ENCODE peak calls at places on chromosomes 5 and 9, in five cellular contexts. R is ACHN, V is sciatic nerve, L is kidney glomerular epithelial cell, G is foreskin fibroblast. Z is an unnamed sample.

GRCh38 chr5:177386542-177386941 is 2.3 kb downstream of the SLC34A1 start:
- DNase-seq in V (no peak), L (no peak), R (no peak), G (no peak), Z (no peak)

GRCh38 chr5:36384845-36385244 is 83.1 kb upstream of the RANBP3L start:
- DNase-seq in R (no peak), G (no peak), V (no peak), L (no peak), Z (no peak)

GRCh38 chr9:121463026-121463827 is 36.4 kb downstream of the GGTA1 start:
- DNase-seq in R (peak; percentile 28), V (peak; percentile 72), G (no peak), L (peak; percentile 1), Z (peak; percentile 33)

GRCh38 chr9:121598167-121599000 is 53.0 kb upstream of the DAB2IP start:
- DNase-seq in R (no peak), L (peak; percentile 51), G (peak; percentile 80), V (no peak), Z (peak; percentile 83)

GRCh38 chr5:96756985-96757384 is 50.8 kb downstream of the ERAP1 start:
- DNase-seq in G (no peak), L (no peak), V (no peak), R (no peak), Z (no peak)

GRCh38 chr5:139650689-139651501 is 2.7 kb downstream of the CXXC5 start:
- DNase-seq in V (peak; percentile 79), L (no peak), G (no peak), R (no peak), Z (peak; percentile 91)

GRCh38 chr5:173535166-173535975 is 81.1 kb downstream of the BOD1 start:
- DNase-seq in G (no peak), R (no peak), L (no peak), V (no peak), Z (no peak)

GRCh38 chr9:7974335-7975005 is 174.9 kb upstream of the DMAC1 start:
- DNase-seq in L (no peak), R (no peak), V (no peak), G (no peak), Z (no peak)

GRCh38 chr5:68499952-68500351 is 284.4 kb downstream of the PIK3R1 start:
- DNase-seq in V (no peak), L (no peak), R (no peak), G (no peak), Z (no peak)

GRCh38 chr5:172477466-172477865 is 23.1 kb upstream of the SH3PXD2B start:
- DNase-seq in V (no peak), G (no peak), L (no peak), R (no peak), Z (no peak)

GRCh38 chr5:149433524-149434131 is 54.5 kb upstream of the IL17B start:
- DNase-seq in G (no peak), V (no peak), R (no peak), L (no peak), Z (no peak)

GRCh38 chr5:140043508-140043872 is 391 bp upstream of the NRG2 start:
- DNase-seq in G (no peak), V (peak; percentile 59), R (peak; percentile 53), L (no peak), Z (no peak)

GRCh38 chr9:76585487-76586459 is 126.8 kb downstream of the GCNT1 start:
- DNase-seq in L (no peak), V (no peak), G (no peak), R (no peak), Z (no peak)

GRCh38 chr5:150441813-150442698 is 7.5 kb downstream of the RPS14 start:
- DNase-seq in L (no peak), V (no peak), R (no peak), G (no peak), Z (no peak)

GRCh38 chr9:103804077-103804735 is 289.9 kb upstream of the SMC2 start:
- DNase-seq in V (no peak), L (peak; percentile 96), R (peak; percentile 87), G (no peak), Z (no peak)

GRCh38 chr9:125659954-125660353 is 47.1 kb downstream of the MAPKAP1 start:
- DNase-seq in L (no peak), V (no peak), G (peak; percentile 71), R (peak; percentile 31), Z (no peak)

GRCh38 chr5:145295236-145295635 is 539.9 kb downstream of the PRELID2 start:
- DNase-seq in R (no peak), G (no peak), V (no peak), L (no peak), Z (no peak)

GRCh38 chr5:39315995-39316394 is 48.3 kb downstream of the C9 start:
- DNase-seq in L (no peak), R (no peak), G (no peak), V (no peak), Z (no peak)

GRCh38 chr5:177189416-177189815 is 55.8 kb downstream of the NSD1 start:
- DNase-seq in L (peak; percentile 36), G (peak; percentile 1), V (no peak), R (peak; percentile 25), Z (no peak)

GRCh38 chr9:128409450-128409849 is 11.2 kb upstream of the CERCAM start:
- DNase-seq in G (no peak), L (no peak), V (no peak), R (no peak), Z (no peak)

GRCh38 chr5:134492568-134492967 is 32.9 kb upstream of the JADE2 start:
- DNase-seq in L (no peak), R (no peak), V (no peak), G (no peak), Z (no peak)

GRCh38 chr5:143352691-143353090 is 50.8 kb downstream of the NR3C1 start:
- DNase-seq in G (no peak), R (no peak), V (no peak), L (no peak), Z (no peak)

GRCh38 chr5:143428738-143429420 is 25.4 kb upstream of the NR3C1 start:
- DNase-seq in L (no peak), V (no peak), R (no peak), G (no peak), Z (no peak)

GRCh38 chr9:98129451-98129881 is 10.4 kb upstream of the TRIM14 start:
- DNase-seq in V (no peak), G (no peak), R (no peak), L (no peak), Z (no peak)

GRCh38 chr9:137772281-137772873 is 105.2 kb upstream of the CACNA1B start:
- DNase-seq in R (no peak), L (no peak), V (no peak), G (no peak), Z (no peak)

GRCh38 chr5:111512026-111512405 is 319 bp downstream of the STARD4 start:
- DNase-seq in R (no peak), L (no peak), V (no peak), G (peak; percentile 16), Z (no peak)

GRCh38 chr5:1174122-1174936 is 27.1 kb upstream of the SLC6A19 start:
- DNase-seq in R (peak; percentile 84), L (peak; percentile 27), G (peak; percentile 63), V (peak; percentile 77), Z (peak; percentile 44)

GRCh38 chr5:65858316-65858715 is 68.1 kb upstream of the ERBIN start:
- DNase-seq in R (no peak), L (no peak), G (no peak), V (no peak), Z (no peak)

GRCh38 chr5:57695179-57695578 is 212.6 kb upstream of the ACTBL2 start:
- DNase-seq in R (no peak), G (no peak), L (no peak), V (no peak), Z (no peak)

GRCh38 chr5:61447780-61448495 is 115.9 kb downstream of the ZSWIM6 start:
- DNase-seq in L (no peak), V (no peak), G (no peak), R (no peak), Z (no peak)

GRCh38 chr9:119432428-119432827 is 63.2 kb upstream of the BRINP1 start:
- DNase-seq in R (no peak), G (no peak), L (no peak), V (no peak), Z (no peak)

GRCh38 chr5:123670981-123671557 is 159.1 kb downstream of the CSNK1G3 start:
- DNase-seq in G (peak; percentile 22), R (peak; percentile 58), L (peak; percentile 31), V (peak; percentile 75), Z (peak; percentile 23)

Z was measured in pancreas.